ENCODE peak calls at places on chromosomes 4 and X, in four cellular contexts. S is H1, X is A549, T is HepG2. G is an unnamed sample.

GRCh38 chr4:100362363-100362762 is 155.5 kb downstream of the EMCN start:
- DNase-seq in S (no peak), X (no peak), T (no peak), G (no peak)

GRCh38 chr4:89994176-89994873 is 99.7 kb downstream of the MMRN1 start:
- DNase-seq in S (no peak), X (no peak), T (peak; percentile 68), G (no peak)

GRCh38 chrX:13843150-13843721 is 26.3 kb upstream of the GPM6B start:
- DNase-seq in S (no peak), X (no peak), T (no peak), G (no peak)

GRCh38 chrX:70042399-70043371 is 7.1 kb downstream of the AWAT2 start:
- DNase-seq in S (no peak), X (no peak), T (peak; percentile 18), G (peak; percentile 40)

GRCh38 chr4:150582881-150583286 is 933 bp downstream of the MAB21L2 start:
- DNase-seq in S (peak; percentile 70), X (no peak), T (no peak), G (no peak)

GRCh38 chr4:124060261-124060918 is 652.1 kb downstream of the ANKRD50 start:
- DNase-seq in S (no peak), X (no peak), T (no peak), G (no peak)

GRCh38 chrX:3697701-3698279 is 15.7 kb downstream of the PRKX start:
- DNase-seq in S (no peak), X (no peak), T (no peak), G (no peak)

GRCh38 chr4:181085584-181085983 is 1157.6 kb upstream of the TENM3 start:
- DNase-seq in S (no peak), X (no peak), T (no peak), G (no peak)

GRCh38 chrX:124902953-124903352 is 416.7 kb upstream of the TEX13C start:
- DNase-seq in S (no peak), X (no peak), T (no peak), G (no peak)

GRCh38 chr4:79397951-79398350 is 10.1 kb downstream of the GK2 start:
- DNase-seq in S (no peak), X (no peak), T (no peak), G (no peak)

GRCh38 chr4:26741491-26741871 is 119.2 kb upstream of the STIM2 start:
- DNase-seq in S (no peak), X (no peak), T (no peak), G (no peak)

DNA sequence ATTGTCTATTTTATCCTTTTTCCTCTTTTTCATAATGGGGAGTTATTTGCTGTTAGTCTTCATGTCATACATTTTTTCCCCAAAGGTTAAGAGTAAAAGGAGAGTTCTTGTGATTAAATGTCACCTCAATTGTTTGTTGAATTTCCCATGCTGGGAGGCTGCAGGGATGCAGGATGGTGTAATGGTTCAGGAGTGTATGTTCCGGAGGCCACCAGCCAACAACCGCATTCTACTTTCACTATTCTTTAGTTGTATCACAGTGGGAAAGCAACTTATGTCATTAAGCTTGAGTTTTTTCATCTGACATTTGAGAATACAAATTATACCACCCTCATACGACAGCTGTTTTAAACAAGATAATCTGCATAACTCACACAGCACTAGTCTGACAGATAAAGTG is 15.4 kb downstream of the AFP start:
- DNase-seq in S (no peak), X (no peak), T (no peak), G (no peak)
- TF ChIP-seq PHF8 in S (no peak), X (no peak), T (no peak), G (no peak)

GRCh38 chr4:3287271-3287971 is 5.4 kb upstream of the RGS12 start:
- DNase-seq in S (peak; percentile 30), X (no peak), T (no peak), G (no peak)
- TF ChIP-seq PHF8 in S (no peak), X (no peak), T (no peak), G (no peak)

DNA sequence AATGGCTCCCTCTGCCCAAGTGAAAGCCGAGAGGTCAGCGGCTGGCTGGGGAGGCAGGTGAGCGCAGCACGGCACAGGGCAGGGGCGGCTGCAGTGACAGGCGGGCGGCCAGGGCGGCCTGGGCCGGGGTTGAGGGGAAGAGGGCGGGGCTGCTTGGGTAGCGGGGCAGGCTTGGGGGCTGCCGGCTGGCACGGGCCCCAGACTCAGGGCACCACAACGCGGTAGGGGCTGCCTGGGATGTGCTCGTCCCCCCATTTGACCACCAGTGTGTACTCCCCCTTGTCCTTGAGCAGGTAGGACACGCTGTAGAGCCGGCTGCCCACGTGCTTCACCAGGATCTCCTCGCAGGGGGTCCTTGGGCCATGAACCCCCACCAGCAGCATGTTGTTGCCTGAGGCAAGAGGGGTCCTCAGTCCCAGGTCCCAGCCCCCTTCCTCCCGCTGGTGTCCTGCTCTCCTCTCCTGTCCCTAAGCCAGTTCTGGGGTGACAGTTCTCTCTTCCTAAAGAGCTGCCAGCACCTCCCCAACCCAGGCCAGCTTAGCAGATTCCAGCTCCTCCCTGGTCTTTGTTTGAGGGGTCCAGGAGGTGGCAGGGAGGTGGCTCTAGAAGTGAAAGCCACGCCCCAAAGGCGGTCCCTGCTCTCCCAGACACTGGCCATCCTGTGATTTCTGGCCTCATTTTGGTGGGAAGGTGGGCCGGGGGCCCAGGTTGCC is 25.6 kb downstream of the FLNA start:
- DNase-seq in S (no peak), X (no peak), T (no peak), G (no peak)
- TF ChIP-seq PHF8 in S (no peak), X (no peak), T (no peak), G (no peak)

GRCh38 chrX:130028196-130028595 is 45.8 kb downstream of the BCORL1 start:
- DNase-seq in S (peak; percentile 65), X (peak; percentile 28), T (no peak), G (peak; percentile 66)
- TF ChIP-seq PHF8 in S (no peak), X (no peak), T (no peak), G (no peak)

GRCh38 chr4:2787230-2788100 is 5.4 kb upstream of the SH3BP2 start:
- DNase-seq in S (no peak), X (no peak), T (no peak), G (no peak)

GRCh38 chr4:2788101-2788500 is 4.8 kb upstream of the SH3BP2 start:
- DNase-seq in S (no peak), X (no peak), T (no peak), G (no peak)

GRCh38 chr4:2786152-2786671 is 6.7 kb upstream of the SH3BP2 start:
- DNase-seq in S (no peak), X (no peak), T (no peak), G (no peak)

GRCh38 chr4:2785613-2786012 is 7.3 kb upstream of the SH3BP2 start:
- DNase-seq in S (no peak), X (no peak), T (no peak), G (peak; percentile 46)

GRCh38 chr4:2786794-2787229 is 6.1 kb upstream of the SH3BP2 start:
- DNase-seq in S (no peak), X (no peak), T (no peak), G (no peak)
- TF ChIP-seq PHF8 in S (no peak), X (no peak), T (no peak), G (no peak)

GRCh38 chr4:127482049-127482448 is 150.7 kb upstream of the INTU start:
- DNase-seq in S (no peak), X (no peak), T (no peak), G (no peak)

GRCh38 chr4:127484101-127484500 is 148.7 kb upstream of the INTU start:
- DNase-seq in S (no peak), X (no peak), T (no peak), G (no peak)

DNA sequence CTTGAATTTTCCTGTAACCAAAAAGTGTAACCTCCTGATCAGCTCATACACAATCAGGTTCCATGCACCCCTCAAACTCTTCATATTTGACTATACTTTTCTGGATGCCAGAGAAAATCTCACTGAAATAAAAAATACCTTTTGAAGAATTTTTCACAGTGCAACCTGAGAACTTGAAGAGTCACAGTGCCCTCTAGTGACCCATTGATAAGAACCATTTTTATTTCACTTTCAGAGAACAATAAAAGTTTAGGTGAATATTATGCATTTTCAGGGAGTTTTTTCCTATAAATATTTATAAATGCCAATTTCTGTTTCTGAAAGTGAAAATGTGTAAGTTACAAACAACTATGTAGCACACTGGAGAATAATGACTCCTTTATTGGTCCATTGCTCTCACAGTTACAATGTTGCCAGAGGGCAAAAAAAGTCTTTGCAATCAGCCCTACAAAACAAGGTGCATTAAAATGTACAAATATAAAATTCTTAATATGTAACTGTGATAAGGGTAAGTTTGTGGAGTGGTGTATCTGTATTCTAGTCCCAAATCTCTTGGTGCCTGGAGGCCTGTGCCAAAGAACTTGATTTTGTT is 153.6 kb upstream of the INTU start:
- DNase-seq in S (no peak), X (peak; percentile 0), T (peak; percentile 5), G (peak; percentile 54)
- TF ChIP-seq PHF8 in S (no peak), X (no peak), T (no peak), G (no peak)

DNA sequence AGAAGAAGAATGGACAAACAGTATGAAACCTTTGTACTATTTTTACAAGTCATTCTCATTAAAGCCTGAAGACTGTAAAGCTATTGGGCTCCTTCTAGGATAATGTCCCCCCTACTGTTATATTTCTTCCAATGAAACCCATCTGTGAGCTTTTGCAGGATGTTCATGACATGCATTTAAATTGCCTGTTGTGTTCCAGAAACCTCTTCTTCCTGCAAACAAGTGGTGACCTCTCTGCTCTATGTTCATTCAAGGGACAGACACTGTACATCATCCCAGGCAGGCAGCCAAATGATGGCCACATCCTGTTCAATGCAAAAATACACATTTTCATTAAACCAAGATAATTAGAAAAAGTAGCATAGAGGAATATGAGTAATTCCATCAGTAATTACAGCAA is 128.0 kb downstream of the C4orf33 start:
- DNase-seq in S (no peak), X (no peak), T (no peak), G (no peak)
- TF ChIP-seq PHF8 in S (no peak), X (no peak), T (no peak), G (no peak)

DNA sequence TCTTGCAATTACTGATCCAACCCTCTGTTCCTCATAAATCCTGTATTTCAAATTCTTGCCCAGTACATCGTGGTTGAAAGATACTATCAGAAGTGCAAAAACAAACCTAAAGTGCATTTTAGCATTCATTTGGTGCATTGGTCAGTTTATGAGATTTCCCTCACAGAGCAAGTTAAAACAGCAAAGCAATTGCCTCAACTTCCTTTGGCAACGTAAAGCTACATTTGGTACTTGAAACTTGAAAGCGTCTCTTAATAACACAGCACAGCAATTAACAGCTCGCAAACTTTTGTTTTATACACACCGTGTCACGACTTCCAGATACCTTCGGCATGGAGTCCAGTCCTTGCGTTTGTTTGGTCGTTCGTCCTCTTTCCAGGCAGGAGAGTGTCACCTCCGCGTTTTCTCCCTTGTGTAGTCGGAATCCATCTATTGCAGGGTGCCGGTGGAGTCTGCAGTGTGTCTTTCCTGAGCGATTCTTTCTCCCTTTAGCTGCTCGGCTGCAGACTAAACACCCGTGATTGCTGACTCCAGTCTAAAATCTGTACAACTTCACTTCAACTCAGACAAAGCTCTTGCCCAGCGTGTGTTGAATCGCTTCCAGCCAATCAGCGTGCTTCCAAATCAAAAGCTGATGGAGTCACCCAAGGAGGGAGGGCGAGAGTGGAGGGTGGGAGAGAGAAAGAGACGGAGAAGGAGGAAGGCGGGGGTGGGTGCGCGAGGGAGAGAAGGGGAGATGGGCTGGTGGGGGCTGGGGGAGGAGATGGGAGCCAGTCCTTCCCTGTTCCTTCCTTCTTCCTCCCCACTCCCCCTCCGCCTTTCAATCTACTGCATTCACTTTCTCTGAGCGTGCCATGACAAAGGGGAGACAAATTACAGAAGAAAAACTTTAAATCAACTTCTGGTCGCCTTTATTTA is at the start of gene PCDH18:
- DNase-seq in S (peak; percentile 68), X (no peak), T (no peak), G (no peak)
- TF ChIP-seq PHF8 in S (peak; percentile 39), X (no peak), T (no peak), G (no peak)